ENCODE peak calls at places on chromosomes 12 and 14, in eight cellular contexts. L, G, D, J, Q, A, W and H are unnamed samples.

GRCh38 chr12:122858591-122859302 is 23.5 kb downstream of the HIP1R start:
- DNase-seq in G (peak; percentile 62), A (no peak), J (no peak), L (no peak), D (no peak), Q (no peak), W (no peak), H (no peak)

GRCh38 chr12:116370004-116370404 is 92.5 kb upstream of the MED13L start:
- DNase-seq in W (no peak), G (no peak), J (no peak), A (no peak), Q (peak; percentile 44), D (peak; percentile 75), L (no peak), H (peak; percentile 72)

GRCh38 chr12:67430708-67431335 is 161.7 kb downstream of the CAND1 start:
- DNase-seq in J (no peak), D (peak; percentile 41), G (peak; percentile 9), Q (no peak), W (no peak), A (no peak), L (no peak), H (no peak)

GRCh38 chr14:61051046-61051445 is 70.0 kb downstream of the SLC38A6 start:
- DNase-seq in J (no peak), G (peak; percentile 9), A (no peak), W (peak; percentile 5), Q (no peak), L (no peak), D (peak; percentile 41), H (no peak)

GRCh38 chr12:70031046-70031445 is 206.0 kb downstream of the MYRFL start:
- DNase-seq in Q (no peak), J (no peak), L (no peak), D (no peak), W (no peak), G (peak; percentile 35), A (no peak), H (no peak)

GRCh38 chr12:116539361-116539771 is 19.8 kb upstream of the MAP1LC3B2 start:
- DNase-seq in D (peak; percentile 57), J (no peak), L (no peak), A (no peak), G (no peak), W (no peak), Q (no peak), H (no peak)

GRCh38 chr12:44331269-44331668 is 495.4 kb downstream of the TMEM117 start:
- DNase-seq in Q (no peak), D (no peak), A (no peak), W (no peak), G (no peak), L (no peak), J (no peak), H (no peak)

GRCh38 chr14:49892301-49892635 is 614 bp upstream of the ARF6 start:
- DNase-seq in W (peak; percentile 83), J (no peak), G (no peak), Q (peak; percentile 57), L (peak; percentile 36), A (peak; percentile 57), D (peak; percentile 92), H (peak; percentile 57)

GRCh38 chr12:862303-862911 is 87.1 kb downstream of the RAD52 start:
- DNase-seq in J (no peak), L (no peak), D (no peak), Q (no peak), W (no peak), G (no peak), A (no peak), H (no peak)

DNA sequence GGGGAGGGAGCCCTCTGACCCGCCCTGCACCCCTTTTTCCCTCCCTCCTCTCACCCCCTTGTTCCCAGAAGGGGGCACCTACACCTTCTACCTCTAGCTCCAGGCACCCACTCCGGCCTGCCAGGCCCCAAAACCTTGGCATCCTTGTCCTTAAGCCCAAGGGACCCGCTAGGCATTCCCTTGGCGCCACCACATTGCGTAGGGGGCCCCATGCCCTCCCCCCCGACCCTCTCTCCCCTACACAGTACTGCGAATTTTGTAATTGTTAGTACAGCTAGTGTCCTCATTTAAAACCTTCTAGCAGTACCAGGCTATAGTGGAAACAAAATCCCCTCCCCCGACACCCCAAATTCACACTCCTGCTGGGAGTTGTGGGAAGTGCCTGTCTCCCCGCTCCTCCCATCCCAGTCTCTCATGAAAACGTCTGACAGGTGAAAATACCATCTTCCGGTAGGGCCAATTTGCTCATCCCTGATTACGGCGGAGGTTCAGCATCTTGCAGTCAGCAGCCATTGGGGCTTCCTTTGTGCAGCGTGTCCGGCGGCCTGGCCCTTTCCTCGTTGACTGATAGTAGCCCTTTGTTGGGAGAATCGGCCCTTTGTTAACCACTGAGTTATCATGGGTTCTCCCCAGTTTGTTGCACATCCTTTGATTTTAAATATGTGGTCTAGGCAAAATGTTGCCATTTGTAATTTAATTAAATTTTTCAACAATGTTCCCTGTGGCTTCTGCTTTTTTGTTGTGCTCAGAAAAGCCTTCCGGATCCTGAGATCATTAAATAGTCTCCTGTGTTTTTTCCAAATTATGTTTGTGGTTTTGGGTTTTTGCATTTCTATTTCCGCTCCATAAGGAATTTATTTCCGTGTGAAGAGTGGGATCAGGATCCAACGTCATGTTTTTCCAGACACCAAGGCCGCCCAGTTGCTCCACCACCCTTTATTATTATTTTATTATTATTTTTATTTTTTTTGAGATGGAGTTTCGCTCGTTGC is 7.9 kb upstream of the CEP170B start:
- DNase-seq in J (no peak), D (no peak), G (peak; percentile 75), Q (no peak), A (no peak), W (no peak), L (no peak), H (no peak)
- H3K4me3 ChIP-seq in J (no peak overlapping the region), D (no peak overlapping the region), G (no peak overlapping the region), Q (no peak overlapping the region), A (no peak overlapping the region), W (no peak overlapping the region), L (no peak overlapping the region), H (no peak overlapping the region)

GRCh38 chr12:124326104-124326503 is 31.2 kb downstream of the RFLNA start:
- DNase-seq in Q (no peak), L (no peak), D (no peak), J (no peak), W (no peak), G (peak; percentile 84), A (no peak), H (no peak)

GRCh38 chr12:124324803-124325705 is 30.2 kb downstream of the RFLNA start:
- DNase-seq in G (peak; percentile 68), L (no peak), Q (no peak), J (no peak), A (no peak), W (no peak), D (no peak), H (no peak)

GRCh38 chr12:124321556-124322270 is 26.8 kb downstream of the RFLNA start:
- DNase-seq in D (peak; percentile 73), G (peak; percentile 58), J (no peak), Q (no peak), W (no peak), A (no peak), L (no peak), H (no peak)

GRCh38 chr12:124322271-124322998 is 27.5 kb downstream of the RFLNA start:
- DNase-seq in G (no peak), L (no peak), Q (no peak), D (peak; percentile 38), J (no peak), A (no peak), W (no peak), H (no peak)

DNA sequence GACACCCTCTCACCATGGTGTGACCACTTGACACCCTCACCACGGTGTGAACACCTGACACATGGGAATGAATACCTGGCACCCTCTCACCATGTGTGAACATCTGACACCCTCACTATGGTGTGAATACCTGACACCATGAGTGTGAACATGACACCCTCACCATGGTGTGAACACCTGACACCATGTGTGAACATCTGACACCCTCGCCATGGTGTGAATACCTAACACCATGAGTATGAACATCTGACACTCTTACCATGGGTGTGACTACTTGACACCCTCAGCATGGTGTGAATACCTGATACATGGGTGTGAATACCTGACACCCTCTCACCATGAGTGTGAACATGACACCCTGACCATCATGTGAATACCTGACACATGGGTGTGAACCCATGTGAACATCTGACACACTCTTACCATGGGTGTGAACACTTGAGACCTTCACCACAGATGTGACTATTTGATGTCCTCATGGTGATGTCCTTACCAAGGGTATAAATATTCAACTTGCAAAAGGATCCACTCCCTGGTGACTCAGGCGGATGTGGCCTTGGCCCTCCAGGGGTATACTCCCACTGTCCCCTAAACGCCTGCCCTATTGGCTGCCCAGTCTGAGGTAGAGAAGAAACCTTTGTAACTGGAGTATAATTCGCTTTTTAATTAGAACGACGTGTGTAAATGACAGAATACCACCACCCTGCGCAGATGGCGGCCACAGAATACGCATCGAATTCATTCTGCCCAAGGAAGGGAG is 29.1 kb downstream of the RFLNA start:
- DNase-seq in Q (no peak), G (no peak), D (no peak), L (no peak), A (no peak), W (no peak), J (no peak), H (no peak)
- H3K4me3 ChIP-seq in Q (no peak overlapping the region), G (no peak overlapping the region), D (no peak overlapping the region), L (no peak overlapping the region), A (no peak overlapping the region), W (no peak overlapping the region), J (no peak overlapping the region), H (no peak overlapping the region)

DNA sequence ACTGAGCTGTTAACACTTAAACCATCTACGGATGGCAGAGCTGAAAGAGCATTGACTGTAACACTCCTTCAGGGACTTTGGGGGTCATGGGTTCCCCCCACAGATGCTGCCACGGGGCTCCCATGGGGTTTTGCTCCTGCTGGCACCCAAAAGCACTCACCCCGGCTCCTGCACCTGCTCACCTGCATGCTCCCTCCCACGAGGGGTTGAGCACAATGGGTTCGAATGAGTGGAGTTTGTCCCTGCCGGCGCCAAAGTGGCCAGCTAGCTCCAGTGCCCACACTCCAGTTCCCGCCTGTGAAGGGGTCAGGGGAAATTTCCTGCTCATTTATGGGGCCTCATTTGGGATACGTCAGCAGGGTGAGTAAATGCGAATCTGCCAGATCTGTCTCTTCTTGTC is 40.7 kb downstream of the TNFAIP2 start:
- DNase-seq in L (no peak), Q (no peak), A (no peak), D (no peak), G (no peak), W (no peak), J (no peak), H (no peak)
- H3K4me3 ChIP-seq in L (no peak overlapping the region), Q (no peak overlapping the region), A (no peak overlapping the region), D (no peak overlapping the region), G (no peak overlapping the region), W (no peak overlapping the region), J (no peak overlapping the region), H (no peak overlapping the region)

GRCh38 chr14:64208981-64209380 is 85.2 kb downstream of the ESR2 start:
- DNase-seq in G (no peak), W (no peak), Q (no peak), J (no peak), A (no peak), D (no peak), L (no peak), H (no peak)

GRCh38 chr14:64210211-64210610 is 84.0 kb downstream of the ESR2 start:
- DNase-seq in W (no peak), D (no peak), L (no peak), A (no peak), J (no peak), G (no peak), Q (no peak), H (no peak)

GRCh38 chr14:64212666-64213065 is 81.5 kb downstream of the ESR2 start:
- DNase-seq in A (no peak), D (no peak), G (no peak), J (no peak), Q (no peak), L (no peak), W (no peak), H (no peak)

GRCh38 chr14:64208261-64208660 is 85.9 kb downstream of the ESR2 start:
- DNase-seq in W (no peak), D (no peak), L (no peak), G (peak; percentile 55), Q (no peak), J (no peak), A (no peak), H (no peak)

GRCh38 chr14:64209428-64210165 is 84.6 kb downstream of the ESR2 start:
- DNase-seq in W (no peak), L (no peak), D (peak; percentile 38), J (no peak), A (no peak), Q (no peak), G (no peak), H (no peak)
- H3K4me3 ChIP-seq in W (no peak overlapping the region), L (no peak overlapping the region), D (no peak overlapping the region), J (no peak overlapping the region), A (no peak overlapping the region), Q (no peak overlapping the region), G (no peak overlapping the region), H (no peak overlapping the region)